ENCODE peak calls at places on chromosomes 16 and 17, in six cellular contexts. One of them, this sample, is unnamed.

GRCh38 chr17:72434581-72434980 is 313.8 kb downstream of the SOX9 start:
- DNase-seq in DND-41: no peak
- DNase-seq in osteoblast: no peak
- DNase-seq in upper lobe of left lung: no peak
- DNase-seq in right atrium auricular region: no peak
- DNase-seq in endodermal cell: no peak
- DNase-seq in this sample: no peak

GRCh38 chr16:4664538-4665418 is 28.6 kb upstream of the NUDT16L1 start:
- DNase-seq in right atrium auricular region: no peak
- DNase-seq in endodermal cell: no peak
- DNase-seq in DND-41: peak; percentile 74
- DNase-seq in upper lobe of left lung: peak; percentile 73
- DNase-seq in osteoblast: peak; percentile 68
- DNase-seq in this sample: peak; percentile 69

GRCh38 chr16:73129455-73129854 is 81.5 kb upstream of the ZFHX3 start:
- DNase-seq in right atrium auricular region: no peak
- DNase-seq in upper lobe of left lung: no peak
- DNase-seq in endodermal cell: no peak
- DNase-seq in osteoblast: no peak
- DNase-seq in DND-41: no peak
- DNase-seq in this sample: no peak

GRCh38 chr17:30236807-30237206 is 1.3 kb upstream of the SLC6A4 start:
- DNase-seq in osteoblast: peak; percentile 92
- DNase-seq in endodermal cell: peak; percentile 88
- DNase-seq in DND-41: no peak
- DNase-seq in right atrium auricular region: peak; percentile 75
- DNase-seq in upper lobe of left lung: peak; percentile 67
- DNase-seq in this sample: peak; percentile 48

GRCh38 chr16:50300942-50301625 is 34.7 kb downstream of the ADCY7 start:
- DNase-seq in endodermal cell: no peak
- DNase-seq in upper lobe of left lung: peak; percentile 20
- DNase-seq in right atrium auricular region: no peak
- DNase-seq in osteoblast: peak; percentile 94
- DNase-seq in DND-41: no peak
- DNase-seq in this sample: no peak

GRCh38 chr17:74822329-74823175 is 37.1 kb downstream of the GRIN2C start:
- DNase-seq in osteoblast: no peak
- DNase-seq in endodermal cell: no peak
- DNase-seq in right atrium auricular region: no peak
- DNase-seq in upper lobe of left lung: no peak
- DNase-seq in DND-41: no peak
- DNase-seq in this sample: peak; percentile 5

GRCh38 chr16:66961065-66961744 is at the start of gene CES3:
- DNase-seq in right atrium auricular region: no peak
- DNase-seq in endodermal cell: peak; percentile 96
- DNase-seq in upper lobe of left lung: peak; percentile 72
- DNase-seq in osteoblast: peak; percentile 95
- DNase-seq in DND-41: peak; percentile 86
- DNase-seq in this sample: peak; percentile 55

GRCh38 chr17:33469911-33470310 is 176.8 kb upstream of the ASIC2 start:
- DNase-seq in upper lobe of left lung: no peak
- DNase-seq in osteoblast: no peak
- DNase-seq in endodermal cell: no peak
- DNase-seq in right atrium auricular region: no peak
- DNase-seq in DND-41: no peak
- DNase-seq in this sample: no peak

GRCh38 chr16:59886021-59886420 is 1151.9 kb upstream of the GOT2 start:
- DNase-seq in endodermal cell: no peak
- DNase-seq in right atrium auricular region: peak; percentile 63
- DNase-seq in osteoblast: peak; percentile 53
- DNase-seq in upper lobe of left lung: no peak
- DNase-seq in DND-41: no peak
- DNase-seq in this sample: no peak

GRCh38 chr17:82257473-82257872 is 16.0 kb downstream of the CSNK1D start:
- DNase-seq in endodermal cell: peak; percentile 90
- DNase-seq in osteoblast: peak; percentile 87
- DNase-seq in DND-41: peak; percentile 35
- DNase-seq in right atrium auricular region: no peak
- DNase-seq in upper lobe of left lung: no peak
- DNase-seq in this sample: peak; percentile 44

GRCh38 chr17:58755269-58755576 is 431 bp upstream of the PPM1E start:
- DNase-seq in endodermal cell: no peak
- DNase-seq in right atrium auricular region: no peak
- DNase-seq in DND-41: no peak
- DNase-seq in osteoblast: no peak
- DNase-seq in upper lobe of left lung: no peak
- DNase-seq in this sample: no peak

DNA sequence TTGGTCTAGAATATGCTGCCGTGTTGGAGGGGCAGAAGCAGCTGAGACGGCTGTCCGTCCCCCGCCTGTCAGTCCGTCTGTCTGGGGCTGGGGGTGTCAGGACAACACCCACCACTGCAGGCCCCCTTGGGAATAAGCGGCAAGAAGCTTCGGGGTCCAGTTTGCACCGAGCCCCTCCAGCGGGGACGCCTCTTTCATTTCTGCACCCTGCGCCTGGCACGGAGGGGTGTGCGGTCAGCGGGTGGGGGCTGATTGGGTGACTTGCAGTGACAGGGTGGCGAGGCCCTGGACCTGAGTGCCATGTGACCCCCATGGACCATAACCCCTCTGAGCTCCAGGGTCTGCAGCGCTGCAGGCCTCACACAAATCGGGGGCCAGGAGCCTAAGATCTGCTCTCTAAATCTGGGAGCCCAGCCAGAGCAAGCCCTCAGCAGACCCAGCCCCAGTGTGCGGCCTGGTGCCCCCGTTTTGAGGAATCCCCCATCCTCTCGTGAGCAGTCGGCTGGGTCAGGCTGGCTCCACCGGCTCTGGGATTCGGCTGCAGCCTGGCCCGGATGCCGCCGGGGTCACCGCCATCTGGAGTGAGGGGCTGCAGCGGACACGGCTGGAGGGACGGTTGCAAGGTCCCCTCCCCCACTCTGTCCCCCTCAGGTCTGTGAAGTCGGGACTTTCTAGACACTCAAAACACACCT is 8.3 kb downstream of the CBFA2T3 start:
- DNase-seq in DND-41: no peak
- DNase-seq in endodermal cell: no peak
- DNase-seq in osteoblast: no peak
- DNase-seq in upper lobe of left lung: no peak
- DNase-seq in right atrium auricular region: no peak
- DNase-seq in this sample: no peak
- H3K27ac ChIP-seq in DND-41: no peak overlapping the region
- H3K27ac ChIP-seq in endodermal cell: no peak overlapping the region
- H3K27ac ChIP-seq in osteoblast: no peak overlapping the region
- H3K27ac ChIP-seq in upper lobe of left lung: no peak overlapping the region
- H3K27ac ChIP-seq in right atrium auricular region: no peak overlapping the region
- H3K27ac ChIP-seq in this sample: no peak overlapping the region

GRCh38 chr17:35438433-35438832 is 6.1 kb upstream of the SLFN12 start:
- DNase-seq in DND-41: no peak
- DNase-seq in osteoblast: no peak
- DNase-seq in right atrium auricular region: no peak
- DNase-seq in endodermal cell: no peak
- DNase-seq in upper lobe of left lung: no peak
- DNase-seq in this sample: no peak
- TF ChIP-seq CTCF in DND-41: no peak
- TF ChIP-seq CTCF in osteoblast: no peak
- TF ChIP-seq CTCF in right atrium auricular region: no peak
- TF ChIP-seq CTCF in endodermal cell: no peak
- TF ChIP-seq CTCF in upper lobe of left lung: no peak
- TF ChIP-seq CTCF in this sample: no peak

DNA sequence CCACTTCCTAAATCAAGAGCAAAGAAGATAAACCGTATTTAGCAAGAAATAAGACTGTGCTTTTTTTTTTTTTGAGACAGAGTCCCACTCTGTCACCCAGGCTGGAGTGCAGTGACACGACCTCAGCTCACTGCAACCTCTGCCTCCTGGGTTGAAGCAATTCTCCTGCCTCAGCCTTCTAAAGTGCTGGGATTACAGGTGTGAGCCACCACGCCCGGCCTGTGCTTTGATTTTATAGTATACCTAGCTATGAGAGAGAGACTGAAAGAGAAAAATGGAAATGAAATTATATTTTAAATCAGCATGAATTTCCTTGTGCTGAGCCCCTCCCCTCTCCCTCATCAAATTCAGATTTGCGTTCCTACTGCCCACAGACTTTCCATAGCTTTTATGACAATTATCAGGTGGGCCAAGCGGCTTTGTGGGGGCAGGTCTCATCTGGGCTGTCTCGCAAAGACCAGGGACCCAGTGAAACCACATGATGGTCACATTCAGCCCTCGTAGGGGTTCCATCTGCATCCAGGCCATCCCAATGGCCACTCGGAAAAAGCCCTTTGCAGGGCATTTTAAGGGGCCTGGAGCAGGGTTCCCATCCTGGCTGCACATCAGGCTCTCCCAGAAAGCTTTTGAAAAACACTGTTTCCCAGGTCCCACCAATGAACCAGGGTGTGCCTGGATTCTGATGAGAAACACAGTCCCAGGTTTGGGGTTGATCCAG is 8.5 kb downstream of the CACNG1 start:
- DNase-seq in upper lobe of left lung: no peak
- DNase-seq in endodermal cell: peak; percentile 38
- DNase-seq in right atrium auricular region: no peak
- DNase-seq in osteoblast: no peak
- DNase-seq in DND-41: no peak
- DNase-seq in this sample: no peak
- H3K27ac ChIP-seq in upper lobe of left lung: no peak overlapping the region
- H3K27ac ChIP-seq in endodermal cell: no peak overlapping the region
- H3K27ac ChIP-seq in right atrium auricular region: no peak overlapping the region
- H3K27ac ChIP-seq in osteoblast: no peak overlapping the region
- H3K27ac ChIP-seq in DND-41: no peak overlapping the region
- H3K27ac ChIP-seq in this sample: no peak overlapping the region

GRCh38 chr17:10352866-10353265 is 19.9 kb downstream of the MYH13 start:
- DNase-seq in right atrium auricular region: no peak
- DNase-seq in upper lobe of left lung: no peak
- DNase-seq in osteoblast: no peak
- DNase-seq in endodermal cell: no peak
- DNase-seq in DND-41: no peak
- DNase-seq in this sample: no peak

GRCh38 chr17:10360578-10360977 is 12.2 kb downstream of the MYH13 start:
- DNase-seq in right atrium auricular region: no peak
- DNase-seq in upper lobe of left lung: no peak
- DNase-seq in endodermal cell: no peak
- DNase-seq in osteoblast: no peak
- DNase-seq in DND-41: no peak
- DNase-seq in this sample: no peak

DNA sequence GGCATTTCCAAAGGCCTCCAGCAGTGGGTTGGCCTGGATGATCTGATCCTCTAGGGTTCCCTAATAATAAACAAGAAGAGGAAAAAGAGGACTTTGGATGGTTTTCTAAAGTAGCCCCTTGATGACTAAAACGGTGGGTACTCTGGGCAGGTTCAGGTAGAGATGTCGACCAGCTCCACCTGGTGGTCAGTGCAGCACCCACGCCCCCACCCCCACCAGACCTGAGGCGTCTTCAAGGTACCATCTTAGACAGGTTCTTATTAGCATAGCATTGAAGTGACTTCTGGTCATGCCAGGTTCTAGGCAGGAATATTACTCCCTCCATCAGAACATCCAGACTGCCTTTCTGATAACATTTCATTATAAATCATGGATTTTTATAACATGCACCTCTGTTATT is 15.0 kb downstream of the MYH13 start:
- DNase-seq in DND-41: peak; percentile 37
- DNase-seq in upper lobe of left lung: no peak
- DNase-seq in osteoblast: no peak
- DNase-seq in right atrium auricular region: no peak
- DNase-seq in endodermal cell: peak; percentile 94
- DNase-seq in this sample: peak; percentile 25
- TF ChIP-seq CTCF in DND-41: peak; percentile 74
- TF ChIP-seq CTCF in upper lobe of left lung: peak; percentile 39
- TF ChIP-seq CTCF in osteoblast: no peak
- TF ChIP-seq CTCF in right atrium auricular region: peak; percentile 48
- TF ChIP-seq CTCF in endodermal cell: peak; percentile 87
- TF ChIP-seq CTCF in this sample: peak; percentile 33

GRCh38 chr17:67243284-67243683 is 1.7 kb downstream of the HELZ start:
- DNase-seq in endodermal cell: no peak
- DNase-seq in right atrium auricular region: no peak
- DNase-seq in DND-41: no peak
- DNase-seq in osteoblast: no peak
- DNase-seq in upper lobe of left lung: no peak
- DNase-seq in this sample: no peak
- H3K27ac ChIP-seq in endodermal cell: no peak overlapping the region
- H3K27ac ChIP-seq in right atrium auricular region: no peak overlapping the region
- H3K27ac ChIP-seq in DND-41: no peak overlapping the region
- H3K27ac ChIP-seq in osteoblast: no peak overlapping the region
- H3K27ac ChIP-seq in upper lobe of left lung: no peak overlapping the region
- H3K27ac ChIP-seq in this sample: no peak overlapping the region

This sample was measured in CD8-positive, alpha-beta T cell.